ENCODE peak calls at places on chromosome 13, in eight cellular contexts. H is transverse colon; S is HTR-8/SVneo; F is activated T-helper 9 cell treated with anti-CD3 and anti-CD28 coated beads, Interleukin-2, amount 50 U/mL, for 16 hours; V is astrocyte; A is NCI-H1092 treated with DMSO at 0.1 percent for 48 hours; K is NCI-H774; O is activated naive CD4-positive, alpha-beta T cell treated with anti-CD3 and anti-CD28 coated beads, Interleukin-2, amount 10 ng/mL, durations not matched to agents 7 days and 5 days. G is an unnamed sample.

GRCh38 chr13:22944378-22944777 is 236.4 kb upstream of the SGCG start:
- DNase-seq in V (no peak), A (no peak), S (no peak), K (no peak), H (no peak), F (no peak), O (no peak), G (no peak)

GRCh38 chr13:23754506-23754905 is 134.7 kb downstream of the MIPEP start:
- DNase-seq in H (no peak), S (no peak), O (peak; percentile 54), F (no peak), K (no peak), A (no peak), V (no peak), G (no peak)

GRCh38 chr13:31242342-31242741 is 42.6 kb downstream of the B3GLCT start:
- DNase-seq in V (no peak), S (no peak), K (no peak), H (no peak), A (no peak), O (no peak), F (no peak), G (no peak)

GRCh38 chr13:25752957-25753540 is 298.8 kb downstream of the SHISA2 start:
- DNase-seq in S (no peak), F (no peak), K (no peak), A (peak; percentile 56), O (peak; percentile 23), V (peak; percentile 94), H (peak; percentile 35), G (peak; percentile 91)

GRCh38 chr13:57704031-57704430 is 72.5 kb downstream of the PCDH17 start:
- DNase-seq in H (no peak), F (no peak), A (no peak), S (no peak), O (no peak), K (no peak), V (no peak), G (no peak)

GRCh38 chr13:43316997-43317396 is 293.6 kb downstream of the DNAJC15 start:
- DNase-seq in V (peak; percentile 50), A (peak; percentile 57), O (no peak), F (no peak), K (no peak), H (no peak), S (peak; percentile 28), G (peak; percentile 65)

GRCh38 chr13:49935171-49936084 is 712 bp downstream of the SPRYD7 start:
- DNase-seq in F (peak; percentile 3), A (no peak), H (peak; percentile 38), O (peak; percentile 47), K (no peak), S (peak; percentile 27), V (peak; percentile 57), G (peak; percentile 78)

GRCh38 chr13:42781362-42781761 is at the start of gene FAM216B:
- DNase-seq in A (no peak), H (no peak), F (no peak), S (no peak), V (no peak), O (no peak), K (no peak), G (no peak)

GRCh38 chr13:33279898-33280549 is 5.5 kb downstream of the STARD13 start:
- DNase-seq in A (no peak), F (no peak), S (peak; percentile 18), H (no peak), K (no peak), O (no peak), V (peak; percentile 80), G (peak; percentile 86)

GRCh38 chr13:59790626-59791025 is 373.1 kb downstream of the DIAPH3 start:
- DNase-seq in A (no peak), H (no peak), K (no peak), F (no peak), O (no peak), S (no peak), V (peak; percentile 57), G (no peak)

GRCh38 chr13:112904436-112904960 is 64.5 kb upstream of the MCF2L start:
- DNase-seq in O (no peak), H (no peak), V (no peak), F (no peak), S (no peak), A (no peak), K (no peak), G (no peak)

GRCh38 chr13:38662362-38662761 is 24.5 kb upstream of the FREM2 start:
- DNase-seq in S (no peak), H (no peak), V (peak; percentile 81), F (no peak), O (no peak), A (no peak), K (no peak), G (peak; percentile 53)

GRCh38 chr13:45333973-45334922 is 6.7 kb downstream of the TPT1 start:
- DNase-seq in V (peak; percentile 63), O (peak; percentile 68), H (no peak), S (no peak), A (no peak), F (no peak), K (no peak), G (peak; percentile 13)

GRCh38 chr13:113116871-113117271 is 5.7 kb upstream of the F10 start:
- DNase-seq in S (no peak), O (peak; percentile 4), V (no peak), A (no peak), K (no peak), F (no peak), H (no peak), G (no peak)

GRCh38 chr13:47800593-47800992 is 200.5 kb downstream of the SUCLA2 start:
- DNase-seq in S (no peak), H (no peak), V (no peak), O (no peak), K (no peak), F (no peak), A (no peak), G (no peak)